ENCODE peak calls at places on chromosome 2, in six cellular contexts. One of them, this sample, is unnamed.

GRCh38 chr2:233828546-233829192 is 25.7 kb downstream of the HJURP start:
- DNase-seq in HFFc6: no peak
- DNase-seq in osteocyte: peak; percentile 78
- DNase-seq in activated gamma-delta T cell treated with Interleukin-2 at 50 U/mL for 16 hours: no peak
- DNase-seq in stimulated activated CD4-positive, alpha-beta T cell treated with anti-CD3 and anti-CD28 coated beads, Interleukin-4, amount 100 ng/mL, for 48 hours: no peak
- DNase-seq in anterior cingulate cortex: no peak
- DNase-seq in this sample: no peak

GRCh38 chr2:145203931-145204330 is 684.0 kb upstream of the ZEB2 start:
- DNase-seq in stimulated activated CD4-positive, alpha-beta T cell treated with anti-CD3 and anti-CD28 coated beads, Interleukin-4, amount 100 ng/mL, for 48 hours: no peak
- DNase-seq in osteocyte: no peak
- DNase-seq in HFFc6: no peak
- DNase-seq in anterior cingulate cortex: no peak
- DNase-seq in activated gamma-delta T cell treated with Interleukin-2 at 50 U/mL for 16 hours: no peak
- DNase-seq in this sample: no peak

GRCh38 chr2:72389447-72389846 is 241.8 kb upstream of the CYP26B1 start:
- DNase-seq in osteocyte: no peak
- DNase-seq in anterior cingulate cortex: no peak
- DNase-seq in stimulated activated CD4-positive, alpha-beta T cell treated with anti-CD3 and anti-CD28 coated beads, Interleukin-4, amount 100 ng/mL, for 48 hours: no peak
- DNase-seq in activated gamma-delta T cell treated with Interleukin-2 at 50 U/mL for 16 hours: no peak
- DNase-seq in HFFc6: no peak
- DNase-seq in this sample: no peak

GRCh38 chr2:12828932-12829331 is 112.2 kb downstream of the TRIB2 start:
- DNase-seq in HFFc6: no peak
- DNase-seq in stimulated activated CD4-positive, alpha-beta T cell treated with anti-CD3 and anti-CD28 coated beads, Interleukin-4, amount 100 ng/mL, for 48 hours: no peak
- DNase-seq in anterior cingulate cortex: no peak
- DNase-seq in activated gamma-delta T cell treated with Interleukin-2 at 50 U/mL for 16 hours: no peak
- DNase-seq in osteocyte: no peak
- DNase-seq in this sample: no peak

GRCh38 chr2:27071990-27072830 is 756 bp upstream of the OST4 start:
- DNase-seq in anterior cingulate cortex: no peak
- DNase-seq in activated gamma-delta T cell treated with Interleukin-2 at 50 U/mL for 16 hours: no peak
- DNase-seq in HFFc6: no peak
- DNase-seq in osteocyte: no peak
- DNase-seq in stimulated activated CD4-positive, alpha-beta T cell treated with anti-CD3 and anti-CD28 coated beads, Interleukin-4, amount 100 ng/mL, for 48 hours: peak; percentile 36
- DNase-seq in this sample: no peak

GRCh38 chr2:45256867-45257641 is 247.8 kb upstream of the SIX2 start:
- DNase-seq in anterior cingulate cortex: no peak
- DNase-seq in HFFc6: no peak
- DNase-seq in activated gamma-delta T cell treated with Interleukin-2 at 50 U/mL for 16 hours: no peak
- DNase-seq in osteocyte: no peak
- DNase-seq in stimulated activated CD4-positive, alpha-beta T cell treated with anti-CD3 and anti-CD28 coated beads, Interleukin-4, amount 100 ng/mL, for 48 hours: no peak
- DNase-seq in this sample: no peak

GRCh38 chr2:19100570-19100969 is 257.9 kb downstream of the OSR1 start:
- DNase-seq in HFFc6: no peak
- DNase-seq in anterior cingulate cortex: no peak
- DNase-seq in stimulated activated CD4-positive, alpha-beta T cell treated with anti-CD3 and anti-CD28 coated beads, Interleukin-4, amount 100 ng/mL, for 48 hours: no peak
- DNase-seq in osteocyte: no peak
- DNase-seq in activated gamma-delta T cell treated with Interleukin-2 at 50 U/mL for 16 hours: no peak
- DNase-seq in this sample: no peak

GRCh38 chr2:151162185-151162584 is 99.5 kb downstream of the RBM43 start:
- DNase-seq in HFFc6: peak; percentile 18
- DNase-seq in anterior cingulate cortex: no peak
- DNase-seq in osteocyte: no peak
- DNase-seq in stimulated activated CD4-positive, alpha-beta T cell treated with anti-CD3 and anti-CD28 coated beads, Interleukin-4, amount 100 ng/mL, for 48 hours: no peak
- DNase-seq in activated gamma-delta T cell treated with Interleukin-2 at 50 U/mL for 16 hours: no peak
- DNase-seq in this sample: no peak

GRCh38 chr2:37635359-37636208 is 35.9 kb downstream of the CDC42EP3 start:
- DNase-seq in stimulated activated CD4-positive, alpha-beta T cell treated with anti-CD3 and anti-CD28 coated beads, Interleukin-4, amount 100 ng/mL, for 48 hours: peak; percentile 64
- DNase-seq in activated gamma-delta T cell treated with Interleukin-2 at 50 U/mL for 16 hours: peak; percentile 67
- DNase-seq in anterior cingulate cortex: no peak
- DNase-seq in HFFc6: peak; percentile 92
- DNase-seq in osteocyte: no peak
- DNase-seq in this sample: peak; percentile 65

GRCh38 chr2:84849271-84849952 is 31.5 kb downstream of the TRABD2A start:
- DNase-seq in HFFc6: peak; percentile 56
- DNase-seq in stimulated activated CD4-positive, alpha-beta T cell treated with anti-CD3 and anti-CD28 coated beads, Interleukin-4, amount 100 ng/mL, for 48 hours: peak; percentile 50
- DNase-seq in anterior cingulate cortex: peak; percentile 42
- DNase-seq in activated gamma-delta T cell treated with Interleukin-2 at 50 U/mL for 16 hours: peak; percentile 48
- DNase-seq in osteocyte: no peak
- DNase-seq in this sample: peak; percentile 19

GRCh38 chr2:237383991-237384671 is 29.8 kb downstream of the COL6A3 start:
- DNase-seq in anterior cingulate cortex: no peak
- DNase-seq in osteocyte: no peak
- DNase-seq in HFFc6: no peak
- DNase-seq in activated gamma-delta T cell treated with Interleukin-2 at 50 U/mL for 16 hours: no peak
- DNase-seq in stimulated activated CD4-positive, alpha-beta T cell treated with anti-CD3 and anti-CD28 coated beads, Interleukin-4, amount 100 ng/mL, for 48 hours: no peak
- DNase-seq in this sample: no peak

GRCh38 chr2:79585701-79586428 is 73.0 kb downstream of the CTNNA2 start:
- DNase-seq in stimulated activated CD4-positive, alpha-beta T cell treated with anti-CD3 and anti-CD28 coated beads, Interleukin-4, amount 100 ng/mL, for 48 hours: no peak
- DNase-seq in HFFc6: peak; percentile 29
- DNase-seq in anterior cingulate cortex: no peak
- DNase-seq in activated gamma-delta T cell treated with Interleukin-2 at 50 U/mL for 16 hours: no peak
- DNase-seq in osteocyte: no peak
- DNase-seq in this sample: no peak

GRCh38 chr2:64699712-64700111 is 46.0 kb upstream of the SERTAD2 start:
- DNase-seq in osteocyte: no peak
- DNase-seq in HFFc6: no peak
- DNase-seq in activated gamma-delta T cell treated with Interleukin-2 at 50 U/mL for 16 hours: no peak
- DNase-seq in anterior cingulate cortex: no peak
- DNase-seq in stimulated activated CD4-positive, alpha-beta T cell treated with anti-CD3 and anti-CD28 coated beads, Interleukin-4, amount 100 ng/mL, for 48 hours: peak; percentile 4
- DNase-seq in this sample: peak; percentile 52

GRCh38 chr2:60091884-60092283 is 461.6 kb downstream of the BCL11A start:
- DNase-seq in activated gamma-delta T cell treated with Interleukin-2 at 50 U/mL for 16 hours: no peak
- DNase-seq in osteocyte: no peak
- DNase-seq in HFFc6: no peak
- DNase-seq in anterior cingulate cortex: no peak
- DNase-seq in stimulated activated CD4-positive, alpha-beta T cell treated with anti-CD3 and anti-CD28 coated beads, Interleukin-4, amount 100 ng/mL, for 48 hours: no peak
- DNase-seq in this sample: no peak

GRCh38 chr2:152200562-152201465 is 25.3 kb upstream of the STAM2 start:
- DNase-seq in activated gamma-delta T cell treated with Interleukin-2 at 50 U/mL for 16 hours: no peak
- DNase-seq in HFFc6: peak; percentile 99
- DNase-seq in osteocyte: peak; percentile 91
- DNase-seq in stimulated activated CD4-positive, alpha-beta T cell treated with anti-CD3 and anti-CD28 coated beads, Interleukin-4, amount 100 ng/mL, for 48 hours: peak; percentile 17
- DNase-seq in anterior cingulate cortex: peak; percentile 67
- DNase-seq in this sample: no peak

This sample was measured in CD8-positive, alpha-beta memory T cell.